ENCODE peak calls at places on chromosome 4, in seven cellular contexts. Z is chondrocyte; H is neuronal stem cell; F is mesendoderm; O is effector CD4-positive, alpha-beta T cell; E is H4; K is right atrium auricular region. T is an unnamed sample.

GRCh38 chr4:185625503-185625902 is 90.2 kb upstream of the PDLIM3 start:
- DNase-seq in Z (no peak), H (no peak), F (no peak), O (no peak), E (no peak), K (no peak), T (no peak)

GRCh38 chr4:41172772-41173171 is 41.6 kb downstream of the APBB2 start:
- DNase-seq in Z (no peak), H (no peak), F (no peak), O (no peak), E (no peak), K (no peak), T (no peak)

GRCh38 chr4:123802082-123802658 is 405.6 kb downstream of the SPRY1 start:
- DNase-seq in Z (no peak), H (no peak), F (no peak), O (no peak), E (no peak), K (no peak), T (no peak)

GRCh38 chr4:147056951-147057630 is 111.4 kb upstream of the TTC29 start:
- DNase-seq in Z (no peak), H (no peak), F (no peak), O (no peak), E (peak), K (no peak), T (no peak)

GRCh38 chr4:7486101-7486500 is 51.4 kb upstream of the PSAPL1 start:
- DNase-seq in Z (no peak), H (no peak), F (no peak), O (no peak), E (no peak), K (no peak), T (no peak)

GRCh38 chr4:14607001-14607400 is 395.3 kb upstream of the CPEB2 start:
- DNase-seq in Z (no peak), H (no peak), F (no peak), O (no peak), E (no peak), K (no peak), T (no peak)

GRCh38 chr4:7291372-7292135 is 99.2 kb downstream of the SORCS2 start:
- DNase-seq in Z (no peak), H (no peak), F (no peak), O (no peak), E (no peak), K (peak), T (no peak)

GRCh38 chr4:60344908-60345307 is 855.2 kb upstream of the ADGRL3 start:
- DNase-seq in Z (no peak), H (no peak), F (no peak), O (no peak), E (no peak), K (no peak), T (no peak)

GRCh38 chr4:120517966-120518365 is 404.6 kb downstream of the PRDM5 start:
- DNase-seq in Z (no peak), H (no peak), F (peak), O (no peak), E (peak), K (peak), T (no peak)

GRCh38 chr4:113327513-113327912 is 278.1 kb downstream of the ANK2 start:
- DNase-seq in Z (no peak), H (no peak), F (no peak), O (no peak), E (peak), K (no peak), T (no peak)

GRCh38 chr4:102299708-102300107 is 45.6 kb downstream of the SLC39A8 start:
- DNase-seq in Z (no peak), H (peak), F (peak), O (no peak), E (peak), K (peak), T (no peak)

GRCh38 chr4:163166041-163166579 is 580 bp downstream of the NAF1 start:
- DNase-seq in Z (peak), H (peak), F (peak), O (peak), E (no peak), K (peak), T (no peak)

GRCh38 chr4:183352546-183352945 is 30.3 kb upstream of the CLDN24 start:
- DNase-seq in Z (no peak), H (no peak), F (no peak), O (no peak), E (no peak), K (no peak), T (no peak)

GRCh38 chr4:168589154-168589553 is 92.3 kb downstream of the PALLD start:
- DNase-seq in Z (no peak), H (no peak), F (no peak), O (no peak), E (peak), K (no peak), T (no peak)

GRCh38 chr4:70637239-70637920 is 8.8 kb downstream of the ENAM start:
- DNase-seq in Z (no peak), H (no peak), F (no peak), O (no peak), E (no peak), K (no peak), T (no peak)

GRCh38 chr4:157004279-157005161 is 32.9 kb upstream of the PDGFC start:
- DNase-seq in Z (no peak), H (no peak), F (no peak), O (no peak), E (no peak), K (no peak), T (no peak)

GRCh38 chr4:1451106-1451751 is 45.0 kb upstream of the NKX1-1 start:
- DNase-seq in Z (no peak), H (no peak), F (no peak), O (no peak), E (no peak), K (no peak), T (no peak)

GRCh38 chr4:65502151-65502691 is 168.1 kb downstream of the EPHA5 start:
- DNase-seq in Z (no peak), H (no peak), F (no peak), O (no peak), E (peak), K (no peak), T (no peak)

GRCh38 chr4:183241771-183242170 is 78.3 kb downstream of the CLDN22 start:
- DNase-seq in Z (no peak), H (no peak), F (peak), O (no peak), E (no peak), K (no peak), T (no peak)

GRCh38 chr4:61336911-61337310 is 136.8 kb downstream of the ADGRL3 start:
- DNase-seq in Z (no peak), H (peak), F (peak), O (no peak), E (no peak), K (no peak), T (no peak)

GRCh38 chr4:138241281-138242075 is 671 bp downstream of the SLC7A11 start:
- DNase-seq in Z (no peak), H (no peak), F (no peak), O (no peak), E (peak), K (no peak), T (no peak)

GRCh38 chr4:1493540-1494287 is 87.5 kb upstream of the NKX1-1 start:
- DNase-seq in Z (no peak), H (no peak), F (no peak), O (no peak), E (no peak), K (no peak), T (no peak)

GRCh38 chr4:40842318-40842717 is 92.6 kb downstream of the NSUN7 start:
- DNase-seq in Z (no peak), H (no peak), F (no peak), O (no peak), E (peak), K (no peak), T (no peak)

GRCh38 chr4:26081795-26082498 is 167.9 kb downstream of the SMIM20 start:
- DNase-seq in Z (no peak), H (peak), F (peak), O (no peak), E (peak), K (no peak), T (no peak)

GRCh38 chr4:122775987-122776836 is 43.7 kb downstream of the BBS12 start:
- DNase-seq in Z (no peak), H (no peak), F (no peak), O (no peak), E (no peak), K (no peak), T (no peak)

GRCh38 chr4:98094118-98094517 is 49.2 kb downstream of the STPG2 start:
- DNase-seq in Z (no peak), H (no peak), F (no peak), O (no peak), E (no peak), K (no peak), T (no peak)

GRCh38 chr4:30945586-30945985 is 225.4 kb downstream of the PCDH7 start:
- DNase-seq in Z (no peak), H (no peak), F (peak), O (no peak), E (peak), K (no peak), T (no peak)

GRCh38 chr4:147479817-147480216 is 1.1 kb upstream of the EDNRA start:
- DNase-seq in Z (no peak), H (no peak), F (no peak), O (no peak), E (peak), K (no peak), T (no peak)

GRCh38 chr4:168483786-168484185 is 3.5 kb upstream of the DDX60L start:
- DNase-seq in Z (no peak), H (no peak), F (no peak), O (no peak), E (no peak), K (no peak), T (no peak)

GRCh38 chr4:174340714-174341113 is 57.0 kb downstream of the CEP44 start:
- DNase-seq in Z (no peak), H (no peak), F (no peak), O (no peak), E (no peak), K (no peak), T (no peak)

GRCh38 chr4:25065451-25065850 is 34.7 kb upstream of the LGI2 start:
- DNase-seq in Z (no peak), H (no peak), F (peak), O (no peak), E (no peak), K (no peak), T (no peak)

GRCh38 chr4:38529189-38530115 is 134.5 kb upstream of the KLF3 start:
- DNase-seq in Z (no peak), H (no peak), F (peak), O (peak), E (no peak), K (no peak), T (no peak)

GRCh38 chr4:105709081-105709450 is 482 bp downstream of the GSTCD start:
- DNase-seq in Z (no peak), H (no peak), F (peak), O (no peak), E (peak), K (no peak), T (no peak)

GRCh38 chr4:63717384-63717783 is 691.9 kb downstream of the TECRL start:
- DNase-seq in Z (no peak), H (peak), F (peak), O (no peak), E (peak), K (no peak), T (no peak)

T was measured in esophagus muscularis mucosa.